ENCODE peak calls at places on chromosomes 3 and 15, in four cellular contexts. Z is HEK293T, K is HAP-1, D is ureter. H is an unnamed sample.

GRCh38 chr3:171375704-171376103 is 84.5 kb downstream of the TNIK start:
- DNase-seq in Z (no peak), K (no peak), D (no peak), H (no peak)

GRCh38 chr3:13634615-13635014 is 85.7 kb downstream of the FBLN2 start:
- DNase-seq in D (no peak), K (no peak), Z (no peak), H (no peak)

GRCh38 chr3:127888564-127889107 is 26.4 kb upstream of the KBTBD12 start:
- DNase-seq in K (peak; percentile 44), Z (no peak), D (peak; percentile 50), H (peak; percentile 42)

GRCh38 chr3:36447063-36447462 is 66.8 kb downstream of the STAC start:
- DNase-seq in Z (no peak), D (no peak), K (no peak), H (no peak)

GRCh38 chr15:89112341-89112971 is 24.2 kb downstream of the ABHD2 start:
- DNase-seq in K (no peak), D (no peak), Z (no peak), H (no peak)

GRCh38 chr3:72310028-72310987 is 525.4 kb upstream of the PROK2 start:
- DNase-seq in K (peak; percentile 46), D (peak; percentile 62), Z (peak; percentile 32), H (peak; percentile 62)

GRCh38 chr15:28281876-28282275 is 40.1 kb downstream of the HERC2 start:
- DNase-seq in Z (no peak), D (no peak), K (no peak), H (no peak)

GRCh38 chr15:62880278-62880677 is 162.3 kb upstream of the TPM1 start:
- DNase-seq in K (no peak), Z (no peak), D (no peak), H (peak; percentile 74)

GRCh38 chr3:25037049-25037547 is 391.0 kb upstream of the RARB start:
- DNase-seq in D (no peak), K (no peak), Z (no peak), H (peak; percentile 63)

GRCh38 chr3:14169871-14170270 is 8.5 kb downstream of the XPC start:
- DNase-seq in K (no peak), Z (no peak), D (no peak), H (peak; percentile 52)

GRCh38 chr3:130906374-130906995 is 12.6 kb downstream of the ATP2C1 start:
- DNase-seq in Z (no peak), D (no peak), K (no peak), H (peak; percentile 81)

GRCh38 chr3:159814161-159814560 is 174.5 kb upstream of the IL12A start:
- DNase-seq in K (no peak), Z (no peak), D (peak; percentile 48), H (peak; percentile 53)

GRCh38 chr15:26051771-26052685 is 188.9 kb upstream of the ATP10A start:
- DNase-seq in Z (peak; percentile 7), K (peak; percentile 52), D (no peak), H (peak; percentile 1)

GRCh38 chr3:126180477-126181397 is at the start of gene ALDH1L1:
- DNase-seq in D (peak; percentile 89), Z (no peak), K (peak; percentile 85), H (peak; percentile 59)

GRCh38 chr3:21942328-21942727 is 191.3 kb upstream of the ZNF385D start:
- DNase-seq in Z (peak; percentile 5), D (no peak), K (no peak), H (peak; percentile 84)

GRCh38 chr3:102466001-102466400 is 31.2 kb downstream of the ZPLD1 start:
- DNase-seq in Z (no peak), D (no peak), K (no peak), H (no peak)

GRCh38 chr15:28886431-28887343 is 913 bp downstream of the APBA2 start:
- DNase-seq in D (no peak), Z (peak; percentile 23), K (peak; percentile 22), H (no peak)

GRCh38 chr3:12905316-12906071 is 64.1 kb upstream of the RPL32 start:
- DNase-seq in Z (no peak), D (no peak), K (no peak), H (no peak)

GRCh38 chr3:192902481-192903023 is 15.1 kb downstream of the MB21D2 start:
- DNase-seq in K (no peak), Z (no peak), D (no peak), H (peak; percentile 60)

GRCh38 chr3:111582114-111582461 is 13.1 kb downstream of the ZBED2 start:
- DNase-seq in Z (no peak), K (no peak), D (no peak), H (peak; percentile 96)

GRCh38 chr3:161443921-161444457 is 52.6 kb upstream of the OTOL1 start:
- DNase-seq in D (no peak), Z (no peak), K (no peak), H (no peak)

GRCh38 chr3:137026701-137027100 is 68.9 kb downstream of the IL20RB start:
- DNase-seq in K (no peak), D (no peak), Z (no peak), H (no peak)

GRCh38 chr3:29140706-29141105 is 140.2 kb upstream of the RBMS3 start:
- DNase-seq in Z (no peak), D (no peak), K (no peak), H (peak; percentile 47)

GRCh38 chr3:177551431-177551836 is 354.2 kb upstream of the TBL1XR1 start:
- DNase-seq in Z (no peak), D (no peak), K (no peak), H (no peak)

GRCh38 chr3:172341482-172342059 is 106.7 kb downstream of the GHSR start:
- DNase-seq in Z (peak; percentile 42), D (no peak), K (peak; percentile 21), H (peak; percentile 53)

GRCh38 chr15:37086521-37086920 is 13.8 kb downstream of the MEIS2 start:
- DNase-seq in Z (no peak), D (no peak), K (no peak), H (no peak)

H was measured in iris pigment epithelial cell.